ENCODE peak calls at places on chromosomes 11 and 22, in six cellular contexts. H is right cardiac atrium, F is pancreas, R is neural progenitor cell, M is A549, A is mucosa of descending colon. G is an unnamed sample.

GRCh38 chr11:1559103-1559951 is 12.7 kb downstream of the DUSP8 start:
- DNase-seq in H (peak; percentile 94), F (peak; percentile 97), R (peak; percentile 63), M (peak; percentile 65), A (peak; percentile 92), G (peak; percentile 92)

GRCh38 chr11:46273511-46274205 is 3.8 kb upstream of the CREB3L1 start:
- DNase-seq in H (no peak), F (peak; percentile 81), R (no peak), M (peak; percentile 78), A (peak; percentile 76), G (no peak)

GRCh38 chr11:125110996-125111340 is 458 bp downstream of the TMEM218 start:
- DNase-seq in H (no peak), F (no peak), R (no peak), M (peak; percentile 5), A (peak; percentile 14), G (no peak)

GRCh38 chr22:29581799-29582198 is 886 bp upstream of the NIPSNAP1 start:
- DNase-seq in H (no peak), F (no peak), R (no peak), M (no peak), A (peak; percentile 69), G (peak; percentile 55)

GRCh38 chr11:72141066-72141465 is 5.5 kb downstream of the FOLR3 start:
- DNase-seq in H (no peak), F (no peak), R (no peak), M (peak; percentile 31), A (no peak), G (no peak)

GRCh38 chr11:16604784-16605439 is 133.5 kb upstream of the C11orf58 start:
- DNase-seq in H (peak; percentile 68), F (peak; percentile 54), R (peak; percentile 72), M (no peak), A (peak; percentile 62), G (peak; percentile 68)

GRCh38 chr11:126132319-126132718 is 69.7 kb upstream of the CDON start:
- DNase-seq in H (peak; percentile 62), F (peak; percentile 45), R (no peak), M (peak; percentile 49), A (no peak), G (peak; percentile 89)

GRCh38 chr22:21691773-21692172 is 26.0 kb downstream of the PPIL2 start:
- DNase-seq in H (no peak), F (no peak), R (no peak), M (no peak), A (no peak), G (peak; percentile 35)

GRCh38 chr11:108620958-108621772 is 27.6 kb upstream of the EXPH5 start:
- DNase-seq in H (no peak), F (no peak), R (no peak), M (peak; percentile 27), A (no peak), G (no peak)

GRCh38 chr11:14249121-14249963 is 109.6 kb downstream of the RRAS2 start:
- DNase-seq in H (peak; percentile 47), F (peak; percentile 35), R (peak; percentile 87), M (peak; percentile 57), A (peak; percentile 41), G (peak; percentile 56)

GRCh38 chr22:49664371-49664881 is 163.2 kb downstream of the BRD1 start:
- DNase-seq in H (no peak), F (no peak), R (peak; percentile 52), M (no peak), A (no peak), G (peak; percentile 42)

GRCh38 chr11:66464916-66465315 is 1.8 kb upstream of the PELI3 start:
- DNase-seq in H (no peak), F (no peak), R (no peak), M (no peak), A (no peak), G (no peak)

GRCh38 chr11:26948881-26949280 is 45.0 kb upstream of the FIBIN start:
- DNase-seq in H (no peak), F (no peak), R (no peak), M (no peak), A (no peak), G (no peak)

GRCh38 chr11:118621898-118622375 is 14.5 kb downstream of the PHLDB1 start:
- DNase-seq in H (no peak), F (peak; percentile 18), R (no peak), M (no peak), A (no peak), G (no peak)

GRCh38 chr11:299951-300735 is 817 bp upstream of the IFITM5 start:
- DNase-seq in H (peak; percentile 25), F (no peak), R (peak; percentile 78), M (no peak), A (no peak), G (peak; percentile 46)

DNA sequence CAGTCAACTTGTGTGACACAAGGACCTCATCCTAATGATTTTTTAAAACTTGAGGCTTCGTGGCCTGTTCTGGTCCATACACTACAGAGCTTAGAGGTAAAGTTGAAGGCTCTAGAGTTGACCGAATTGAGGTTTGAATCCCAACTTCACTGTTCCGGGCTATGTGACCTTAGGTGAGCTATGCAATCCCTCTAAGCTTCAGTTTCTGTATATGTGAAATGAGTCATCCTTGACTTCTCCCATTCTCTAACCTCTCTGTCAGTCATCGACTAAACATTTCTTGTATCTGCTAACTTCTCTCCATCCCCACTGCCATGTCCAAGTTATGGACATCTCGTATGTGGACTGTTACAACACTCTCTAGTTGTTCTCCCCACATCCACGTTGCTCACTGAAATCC is 178.2 kb upstream of the TMEM45B start:
- DNase-seq in H (no peak), F (no peak), R (no peak), M (peak; percentile 17), A (no peak), G (no peak)
- H3K4me1 ChIP-seq in H (no peaks in the 10 kb centered on the region), F (no peaks in the 10 kb centered on the region), R (no peaks in the 10 kb centered on the region), M (peaks cover 36% of the 10 kb centered on the region), A (no peaks in the 10 kb centered on the region), G (no peaks in the 10 kb centered on the region)

GRCh38 chr11:2645779-2646118 is 54.0 kb downstream of the KCNQ1OT1 start:
- DNase-seq in H (no peak), F (no peak), R (no peak), M (no peak), A (no peak), G (no peak)
- H3K9me3 ChIP-seq in H (peaks cover 6% of the 10 kb centered on the region), F (no peaks in the 10 kb centered on the region), R (peaks cover 66% of the 10 kb centered on the region), M (peaks cover 98% of the 10 kb centered on the region), A (peaks cover 84% of the 10 kb centered on the region), G (peaks cover 89% of the 10 kb centered on the region)

GRCh38 chr11:47765086-47765485 is 2.1 kb downstream of the FNBP4 start:
- DNase-seq in H (no peak), F (no peak), R (no peak), M (no peak), A (no peak), G (no peak)
- H3K4me3 ChIP-seq in H (no peak overlapping the region), F (no peak overlapping the region), R (peak overlapping the region; percentile 72), M (peak overlapping the region; percentile 87), A (no peak overlapping the region), G (peak overlapping the region; percentile 83)

GRCh38 chr11:92501346-92501745 is 276.7 kb downstream of the FAT3 start:
- DNase-seq in H (no peak), F (no peak), R (no peak), M (no peak), A (no peak), G (no peak)

GRCh38 chr11:92504534-92504933 is 279.9 kb downstream of the FAT3 start:
- DNase-seq in H (no peak), F (peak; percentile 16), R (no peak), M (no peak), A (no peak), G (no peak)

GRCh38 chr11:92504004-92504403 is 279.4 kb downstream of the FAT3 start:
- DNase-seq in H (no peak), F (no peak), R (no peak), M (no peak), A (no peak), G (no peak)

GRCh38 chr11:92495107-92495793 is 270.6 kb downstream of the FAT3 start:
- DNase-seq in H (no peak), F (peak; percentile 39), R (no peak), M (no peak), A (no peak), G (no peak)

GRCh38 chr11:92500463-92500862 is 275.8 kb downstream of the FAT3 start:
- DNase-seq in H (no peak), F (no peak), R (no peak), M (no peak), A (no peak), G (no peak)
- H3K4me1 ChIP-seq in H (no peaks in the 10 kb centered on the region), F (peaks cover 14% of the 10 kb centered on the region), R (peaks cover 6% of the 10 kb centered on the region), M (no peaks in the 10 kb centered on the region), A (no peaks in the 10 kb centered on the region), G (no peaks in the 10 kb centered on the region)